ENCODE peak calls at places on chromosomes 13 and 19, in seven cellular contexts. One of them, this sample, is unnamed.

GRCh38 chr19:51708811-51709210 is 15.0 kb downstream of the HAS1 start:
- DNase-seq in amygdala: no peak
- DNase-seq in activated CD8-positive, alpha-beta memory T cell treated with anti-CD3 and anti-CD28 coated beads for 1 hour: no peak
- DNase-seq in naive thymus-derived CD8-positive, alpha-beta T cell: no peak
- DNase-seq in fibroblast of mammary gland: no peak
- DNase-seq in AG10803: no peak
- DNase-seq in RPMI7951: peak
- DNase-seq in this sample: no peak

GRCh38 chr13:112171570-112171965 is 104.6 kb downstream of the SOX1 start:
- DNase-seq in activated CD8-positive, alpha-beta memory T cell treated with anti-CD3 and anti-CD28 coated beads for 1 hour: no peak
- DNase-seq in AG10803: no peak
- DNase-seq in naive thymus-derived CD8-positive, alpha-beta T cell: no peak
- DNase-seq in RPMI7951: no peak
- DNase-seq in amygdala: no peak
- DNase-seq in fibroblast of mammary gland: no peak
- DNase-seq in this sample: no peak

GRCh38 chr13:111270765-111271164 is 49.7 kb upstream of the TEX29 start:
- DNase-seq in amygdala: no peak
- DNase-seq in RPMI7951: no peak
- DNase-seq in activated CD8-positive, alpha-beta memory T cell treated with anti-CD3 and anti-CD28 coated beads for 1 hour: no peak
- DNase-seq in AG10803: peak
- DNase-seq in fibroblast of mammary gland: peak
- DNase-seq in naive thymus-derived CD8-positive, alpha-beta T cell: no peak
- DNase-seq in this sample: peak

GRCh38 chr13:97246596-97246995 is 24.5 kb downstream of the MBNL2 start:
- DNase-seq in amygdala: no peak
- DNase-seq in RPMI7951: peak
- DNase-seq in AG10803: no peak
- DNase-seq in fibroblast of mammary gland: no peak
- DNase-seq in naive thymus-derived CD8-positive, alpha-beta T cell: no peak
- DNase-seq in activated CD8-positive, alpha-beta memory T cell treated with anti-CD3 and anti-CD28 coated beads for 1 hour: no peak
- DNase-seq in this sample: no peak

GRCh38 chr13:79442221-79442620 is 36.2 kb upstream of the RBM26 start:
- DNase-seq in AG10803: no peak
- DNase-seq in amygdala: no peak
- DNase-seq in naive thymus-derived CD8-positive, alpha-beta T cell: no peak
- DNase-seq in RPMI7951: no peak
- DNase-seq in fibroblast of mammary gland: no peak
- DNase-seq in activated CD8-positive, alpha-beta memory T cell treated with anti-CD3 and anti-CD28 coated beads for 1 hour: no peak
- DNase-seq in this sample: no peak

GRCh38 chr13:30739646-30740642 is 4.6 kb downstream of the ALOX5AP start:
- DNase-seq in naive thymus-derived CD8-positive, alpha-beta T cell: peak
- DNase-seq in AG10803: peak
- DNase-seq in RPMI7951: peak
- DNase-seq in amygdala: no peak
- DNase-seq in activated CD8-positive, alpha-beta memory T cell treated with anti-CD3 and anti-CD28 coated beads for 1 hour: peak
- DNase-seq in fibroblast of mammary gland: peak
- DNase-seq in this sample: peak

GRCh38 chr13:96072392-96072791 is 17.5 kb upstream of the HS6ST3 start:
- DNase-seq in fibroblast of mammary gland: no peak
- DNase-seq in naive thymus-derived CD8-positive, alpha-beta T cell: no peak
- DNase-seq in activated CD8-positive, alpha-beta memory T cell treated with anti-CD3 and anti-CD28 coated beads for 1 hour: no peak
- DNase-seq in amygdala: no peak
- DNase-seq in AG10803: no peak
- DNase-seq in RPMI7951: no peak
- DNase-seq in this sample: no peak

GRCh38 chr19:50994129-50994528 is 7.3 kb downstream of the KLK8 start:
- DNase-seq in activated CD8-positive, alpha-beta memory T cell treated with anti-CD3 and anti-CD28 coated beads for 1 hour: no peak
- DNase-seq in amygdala: no peak
- DNase-seq in naive thymus-derived CD8-positive, alpha-beta T cell: no peak
- DNase-seq in RPMI7951: peak
- DNase-seq in AG10803: no peak
- DNase-seq in fibroblast of mammary gland: peak
- DNase-seq in this sample: no peak

GRCh38 chr19:3550947-3551807 is 6.2 kb downstream of the MFSD12 start:
- DNase-seq in RPMI7951: no peak
- DNase-seq in amygdala: no peak
- DNase-seq in activated CD8-positive, alpha-beta memory T cell treated with anti-CD3 and anti-CD28 coated beads for 1 hour: no peak
- DNase-seq in naive thymus-derived CD8-positive, alpha-beta T cell: no peak
- DNase-seq in AG10803: no peak
- DNase-seq in fibroblast of mammary gland: no peak
- DNase-seq in this sample: no peak

GRCh38 chr13:44710576-44710975 is 134.4 kb upstream of the TSC22D1 start:
- DNase-seq in amygdala: no peak
- DNase-seq in RPMI7951: peak
- DNase-seq in fibroblast of mammary gland: peak
- DNase-seq in AG10803: peak
- DNase-seq in activated CD8-positive, alpha-beta memory T cell treated with anti-CD3 and anti-CD28 coated beads for 1 hour: no peak
- DNase-seq in naive thymus-derived CD8-positive, alpha-beta T cell: no peak
- DNase-seq in this sample: peak

GRCh38 chr19:32201211-32201610 is 144.2 kb upstream of the ZNF507 start:
- DNase-seq in activated CD8-positive, alpha-beta memory T cell treated with anti-CD3 and anti-CD28 coated beads for 1 hour: no peak
- DNase-seq in RPMI7951: no peak
- DNase-seq in amygdala: no peak
- DNase-seq in fibroblast of mammary gland: no peak
- DNase-seq in naive thymus-derived CD8-positive, alpha-beta T cell: no peak
- DNase-seq in AG10803: no peak
- DNase-seq in this sample: no peak

This sample was measured in HCEC 1CT.